ENCODE peak calls at places on chromosomes 1 and 21, in four cellular contexts. L is fibroblast of mammary gland, S is cardiac muscle cell, I is brain microvascular endothelial cell. Q is an unnamed sample.

GRCh38 chr1:183209533-183210158 is 23.6 kb downstream of the LAMC2 start:
- DNase-seq in L (peak), S (peak), I (peak), Q (peak)

GRCh38 chr1:52294580-52294979 is 71.4 kb downstream of the CC2D1B start:
- DNase-seq in L (peak), S (no peak), I (no peak), Q (peak)

GRCh38 chr1:151512801-151513625 is 1.8 kb downstream of the CGN start:
- DNase-seq in L (no peak), S (no peak), I (no peak), Q (no peak)

GRCh38 chr1:46742069-46742468 is 23.2 kb upstream of the EFCAB14 start:
- DNase-seq in L (no peak), S (no peak), I (no peak), Q (no peak)

GRCh38 chr1:66276229-66276628 is 257.7 kb upstream of the SGIP1 start:
- DNase-seq in L (no peak), S (no peak), I (no peak), Q (no peak)

GRCh38 chr1:22188914-22189313 is 46.0 kb upstream of the WNT4 start:
- DNase-seq in L (no peak), S (no peak), I (no peak), Q (no peak)

GRCh38 chr1:44072204-44072603 is 40.9 kb upstream of the SLC6A9 start:
- DNase-seq in L (peak), S (peak), I (peak), Q (peak)

GRCh38 chr21:26769613-26770188 is 75.5 kb downstream of the ADAMTS1 start:
- DNase-seq in L (peak), S (peak), I (peak), Q (peak)

GRCh38 chr1:221809101-221810029 is 67.5 kb upstream of the DUSP10 start:
- DNase-seq in L (peak), S (no peak), I (no peak), Q (no peak)

GRCh38 chr1:14267991-14268390 is 330.5 kb upstream of the KAZN start:
- DNase-seq in L (no peak), S (no peak), I (no peak), Q (no peak)

GRCh38 chr21:43373387-43374227 is 53.3 kb downstream of the SIK1 start:
- DNase-seq in L (no peak), S (no peak), I (no peak), Q (no peak)

GRCh38 chr1:15726508-15726907 is 9.6 kb upstream of the SLC25A34 start:
- DNase-seq in L (no peak), S (no peak), I (no peak), Q (no peak)

GRCh38 chr1:54975709-54976108 is 4.7 kb upstream of the TMEM61 start:
- DNase-seq in L (no peak), S (no peak), I (no peak), Q (no peak)

GRCh38 chr1:25194054-25194453 is 38.2 kb downstream of the SYF2 start:
- DNase-seq in L (no peak), S (no peak), I (no peak), Q (no peak)

GRCh38 chr21:44065428-44065827 is 41.8 kb upstream of the PWP2 start:
- DNase-seq in L (peak), S (peak), I (peak), Q (peak)

GRCh38 chr1:48878191-48878940 is 101.7 kb upstream of the BEND5 start:
- DNase-seq in L (peak), S (peak), I (peak), Q (peak)

GRCh38 chr1:67114162-67114561 is 20.6 kb downstream of the C1orf141 start:
- DNase-seq in L (no peak), S (no peak), I (no peak), Q (no peak)

GRCh38 chr1:223219846-223220610 is 77.0 kb upstream of the TLR5 start:
- DNase-seq in L (no peak), S (no peak), I (no peak), Q (no peak)

GRCh38 chr21:15415541-15416261 is 314.1 kb upstream of the USP25 start:
- DNase-seq in L (peak), S (peak), I (no peak), Q (no peak)

GRCh38 chr1:182330303-182330702 is 61.3 kb downstream of the GLUL start:
- DNase-seq in L (peak), S (peak), I (no peak), Q (peak)

GRCh38 chr1:16248603-16249534 is 11.9 kb upstream of the CPLANE2 start:
- DNase-seq in L (peak), S (peak), I (peak), Q (peak)

GRCh38 chr1:117959364-117959763 is 29.8 kb downstream of the WDR3 start:
- DNase-seq in L (peak), S (peak), I (no peak), Q (no peak)

GRCh38 chr21:42237577-42237976 is 18.6 kb downstream of the ABCG1 start:
- DNase-seq in L (no peak), S (no peak), I (no peak), Q (no peak)

GRCh38 chr1:187013582-187014200 is 184.9 kb downstream of the PLA2G4A start:
- DNase-seq in L (no peak), S (peak), I (peak), Q (no peak)

GRCh38 chr1:91847851-91848250 is 38.1 kb downstream of the TGFBR3 start:
- DNase-seq in L (no peak), S (no peak), I (no peak), Q (no peak)

GRCh38 chr1:91843843-91844242 is 42.1 kb downstream of the TGFBR3 start:
- DNase-seq in L (no peak), S (no peak), I (no peak), Q (no peak)

GRCh38 chr1:91842563-91842962 is 43.4 kb downstream of the TGFBR3 start:
- DNase-seq in L (no peak), S (no peak), I (no peak), Q (no peak)

GRCh38 chr1:91846007-91846620 is 39.8 kb downstream of the TGFBR3 start:
- DNase-seq in L (peak), S (peak), I (no peak), Q (peak)

DNA sequence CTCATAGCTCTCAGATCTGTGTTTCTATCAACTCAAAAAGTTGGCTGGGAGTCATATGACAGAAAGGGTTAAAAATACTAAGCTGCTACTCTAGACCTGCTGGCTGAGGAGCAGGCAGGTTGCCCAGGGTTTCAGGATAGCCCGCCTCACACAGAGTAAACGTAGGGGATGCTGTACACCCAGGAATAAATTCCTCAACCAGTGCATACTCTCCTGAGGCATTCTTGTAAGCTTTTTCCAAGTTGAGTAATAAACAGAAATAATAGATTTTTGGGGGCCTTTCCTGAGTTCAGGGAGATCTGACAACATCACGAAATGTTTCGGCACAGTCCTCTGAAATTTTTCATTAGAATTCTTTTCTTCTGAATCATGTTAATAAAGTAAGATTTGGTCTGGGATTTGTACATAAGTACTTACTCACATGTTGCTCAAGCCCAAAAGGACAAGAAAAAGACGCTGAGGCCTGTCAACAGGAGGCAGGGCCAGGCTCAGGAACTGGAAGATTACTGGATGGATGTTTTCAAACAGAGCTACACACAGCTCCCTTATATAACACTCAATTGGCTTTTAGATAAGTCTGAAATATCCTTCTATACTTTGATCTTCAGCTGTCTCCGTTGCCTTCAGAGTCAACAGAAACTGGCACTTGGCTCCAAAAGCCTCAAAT is 41.0 kb downstream of the TGFBR3 start:
- DNase-seq in L (peak), S (peak), I (peak), Q (peak)
- TF ChIP-seq CTCF in L (no peak), S (peak), I (no peak), Q (no peak)

GRCh38 chr21:29657228-29657989 is 282.4 kb downstream of the GRIK1 start:
- DNase-seq in L (no peak), S (no peak), I (no peak), Q (no peak)

GRCh38 chr21:29655577-29655976 is 284.2 kb downstream of the GRIK1 start:
- DNase-seq in L (no peak), S (no peak), I (no peak), Q (no peak)

GRCh38 chr21:29654855-29655254 is 284.9 kb downstream of the GRIK1 start:
- DNase-seq in L (no peak), S (no peak), I (no peak), Q (no peak)

GRCh38 chr21:29656504-29657227 is 283.1 kb downstream of the GRIK1 start:
- DNase-seq in L (peak), S (peak), I (peak), Q (peak)

GRCh38 chr21:29654203-29654602 is 285.6 kb downstream of the GRIK1 start:
- DNase-seq in L (no peak), S (no peak), I (no peak), Q (no peak)
- H3K4me3 ChIP-seq in L (no peak), S (no peak), I (no peak), Q (no peak)

DNA sequence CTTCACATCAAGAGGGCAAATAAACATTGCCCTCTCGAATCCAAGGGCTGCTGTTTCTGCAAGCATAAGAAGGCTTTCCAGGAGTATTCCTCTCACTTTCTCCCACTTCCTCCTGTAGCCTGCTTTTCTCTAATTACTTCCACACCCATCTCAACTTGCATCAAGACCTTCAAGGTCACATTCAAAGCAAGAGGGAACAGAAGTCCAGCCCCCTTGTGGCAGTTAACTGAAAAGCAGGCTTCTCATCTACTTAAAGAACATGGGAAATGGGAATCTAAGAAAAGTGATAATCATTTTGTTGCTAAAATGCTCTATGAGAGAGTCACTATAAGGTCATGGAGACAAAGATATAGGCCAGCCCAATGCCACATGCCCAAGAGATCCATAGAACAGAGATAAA is 874.4 kb downstream of the KCNT2 start:
- DNase-seq in L (peak), S (no peak), I (peak), Q (peak)
- TF ChIP-seq CTCF in L (peak), S (peak), I (peak), Q (peak)

DNA sequence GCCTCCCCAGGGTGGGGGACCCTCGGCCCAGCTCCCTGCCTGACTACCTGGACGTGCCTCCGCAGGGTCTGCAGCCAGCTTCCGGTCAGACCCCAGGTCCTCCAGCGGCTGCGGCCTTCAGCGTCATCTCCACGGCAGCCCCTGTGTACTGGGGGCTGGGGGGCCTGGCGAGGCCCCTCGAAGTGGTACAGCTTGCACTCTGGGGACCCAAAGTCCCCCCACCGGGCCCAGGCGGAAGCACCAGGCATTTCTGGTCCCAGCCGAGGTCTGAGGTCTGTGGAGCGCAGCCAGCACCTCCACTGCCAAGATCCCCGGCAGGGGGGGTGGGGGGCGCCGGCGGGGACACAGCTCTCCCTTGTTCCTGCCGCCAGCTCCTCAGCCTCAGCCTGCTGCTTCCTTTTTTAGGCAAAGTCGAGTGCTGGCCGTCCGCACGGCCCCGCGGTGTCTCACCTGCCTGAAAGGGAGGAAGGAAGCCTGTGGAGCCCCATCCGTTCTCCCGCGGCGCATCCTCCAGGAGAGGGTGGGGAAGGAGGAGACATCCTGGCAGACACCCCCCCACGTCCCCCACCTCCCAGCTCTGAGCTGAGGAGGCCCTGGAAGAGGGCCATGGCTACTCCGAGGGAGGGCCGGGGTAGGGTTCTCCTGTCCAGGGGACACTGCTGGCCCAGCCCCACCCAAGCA is 1.2 kb upstream of the VWA1 start:
- DNase-seq in L (no peak), S (peak), I (no peak), Q (no peak)
- H3K4me3 ChIP-seq in L (no peak), S (no peak), I (no peak), Q (no peak)

GRCh38 chr1:32650752-32651460 is at the start of gene RBBP4:
- DNase-seq in L (peak), S (peak), I (peak), Q (peak)
- TF ChIP-seq CTCF in L (no peak), S (no peak), I (no peak), Q (no peak)

GRCh38 chr1:7785108-7785507 is 1.0 kb downstream of the PER3 start:
- DNase-seq in L (no peak), S (no peak), I (no peak), Q (no peak)
- H3K4me3 ChIP-seq in L (no peak), S (no peak), I (no peak), Q (peak)

DNA sequence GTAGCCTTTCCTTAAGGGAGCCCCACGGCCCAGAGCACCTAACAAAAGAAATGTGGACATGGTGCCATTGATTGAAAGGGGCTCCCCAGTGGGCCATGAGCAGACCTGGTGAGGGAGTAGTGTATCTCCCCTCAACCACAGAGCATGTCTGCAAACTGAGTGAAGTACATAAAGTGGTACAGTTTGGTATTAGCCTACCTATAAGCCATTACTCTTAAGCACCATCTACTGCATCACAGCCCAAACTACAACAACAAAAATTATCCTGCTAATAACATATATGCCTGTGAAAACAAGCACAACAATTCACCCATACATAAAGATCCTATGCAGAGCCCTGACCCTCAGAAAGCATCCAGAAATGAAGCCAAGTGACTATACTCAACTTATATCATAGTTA is 407.8 kb downstream of the PTPRC start:
- DNase-seq in L (peak), S (peak), I (no peak), Q (peak)
- TF ChIP-seq CTCF in L (no peak), S (peak), I (peak), Q (no peak)

Q was measured in foreskin fibroblast.